ENCODE peak calls at places on chromosome 12, in eight cellular contexts. O is astrocyte of the spinal cord, V is astrocyte of the cerebellum, X is dorsolateral prefrontal cortex, S is omental fat pad, E is cardiac fibroblast, R is PC-3, B is spleen. J is an unnamed sample.

GRCh38 chr12:122172262-122172939 is 1.6 kb downstream of the IL31 start:
- DNase-seq in O (no peak), V (no peak), X (no peak), S (no peak), E (no peak), R (no peak), B (no peak), J (no peak)

GRCh38 chr12:70555081-70555480 is 82.1 kb downstream of the PTPRB start:
- DNase-seq in O (no peak), V (no peak), X (no peak), S (no peak), E (no peak), R (no peak), B (no peak), J (no peak)

GRCh38 chr12:32024884-32025599 is 65.8 kb downstream of the RESF1 start:
- DNase-seq in O (no peak), V (no peak), X (no peak), S (no peak), E (no peak), R (no peak), B (no peak), J (no peak)

GRCh38 chr12:23421556-23421955 is 527.9 kb downstream of the SOX5 start:
- DNase-seq in O (no peak), V (no peak), X (no peak), S (no peak), E (no peak), R (no peak), B (no peak), J (no peak)

GRCh38 chr12:75568387-75568786 is 57.0 kb upstream of the KRR1 start:
- DNase-seq in O (peak), V (peak), X (no peak), S (no peak), E (peak), R (no peak), B (no peak), J (no peak)

GRCh38 chr12:51676875-51677274 is 85.8 kb downstream of the SCN8A start:
- DNase-seq in O (no peak), V (no peak), X (no peak), S (no peak), E (no peak), R (no peak), B (no peak), J (no peak)

GRCh38 chr12:45981075-45981837 is 9.1 kb downstream of the SCAF11 start:
- DNase-seq in O (no peak), V (no peak), X (no peak), S (no peak), E (no peak), R (peak), B (no peak), J (no peak)

GRCh38 chr12:132286912-132287311 is 42.5 kb downstream of the GALNT9 start:
- DNase-seq in O (peak), V (no peak), X (peak), S (no peak), E (no peak), R (peak), B (peak), J (peak)

GRCh38 chr12:80189241-80189640 is 89.9 kb downstream of the OTOGL start:
- DNase-seq in O (peak), V (peak), X (no peak), S (no peak), E (peak), R (no peak), B (no peak), J (no peak)

GRCh38 chr12:94873368-94874085 is 130.0 kb downstream of the NDUFA12 start:
- DNase-seq in O (no peak), V (no peak), X (no peak), S (no peak), E (no peak), R (no peak), B (peak), J (peak)

GRCh38 chr12:20415641-20416040 is 47.3 kb downstream of the PDE3A start:
- DNase-seq in O (no peak), V (no peak), X (no peak), S (no peak), E (peak), R (no peak), B (no peak), J (no peak)

GRCh38 chr12:115129727-115130126 is 445.8 kb upstream of the TBX3 start:
- DNase-seq in O (no peak), V (no peak), X (no peak), S (no peak), E (peak), R (peak), B (no peak), J (no peak)

GRCh38 chr12:68368332-68368731 is 36.2 kb upstream of the MDM1 start:
- DNase-seq in O (no peak), V (no peak), X (no peak), S (no peak), E (peak), R (no peak), B (no peak), J (no peak)

GRCh38 chr12:81811066-81811777 is 52.1 kb upstream of the PPFIA2 start:
- DNase-seq in O (peak), V (peak), X (no peak), S (no peak), E (peak), R (no peak), B (no peak), J (peak)

GRCh38 chr12:46472893-46473633 is 100.5 kb upstream of the SLC38A2 start:
- DNase-seq in O (peak), V (no peak), X (no peak), S (no peak), E (peak), R (peak), B (no peak), J (no peak)

GRCh38 chr12:3002636-3003035 is 43.4 kb downstream of the TEAD4 start:
- DNase-seq in O (no peak), V (no peak), X (no peak), S (no peak), E (no peak), R (no peak), B (no peak), J (no peak)

GRCh38 chr12:96211989-96212388 is 17.8 kb downstream of the ELK3 start:
- DNase-seq in O (no peak), V (no peak), X (no peak), S (no peak), E (no peak), R (no peak), B (no peak), J (no peak)

GRCh38 chr12:84637926-84638325 is 274.7 kb downstream of the SLC6A15 start:
- DNase-seq in O (peak), V (peak), X (no peak), S (no peak), E (peak), R (no peak), B (no peak), J (no peak)

GRCh38 chr12:19657401-19657800 is 218.1 kb downstream of the AEBP2 start:
- DNase-seq in O (no peak), V (no peak), X (no peak), S (no peak), E (no peak), R (no peak), B (no peak), J (no peak)

GRCh38 chr12:121467638-121468403 is 67.9 kb downstream of the RNF34 start:
- DNase-seq in O (peak), V (no peak), X (no peak), S (no peak), E (peak), R (no peak), B (no peak), J (no peak)

GRCh38 chr12:106585237-106585834 is 2.5 kb downstream of the RFX4 start:
- DNase-seq in O (no peak), V (no peak), X (no peak), S (no peak), E (no peak), R (no peak), B (no peak), J (no peak)

GRCh38 chr12:117363953-117364486 is 2.6 kb upstream of the NOS1 start:
- DNase-seq in O (no peak), V (no peak), X (no peak), S (no peak), E (no peak), R (peak), B (no peak), J (no peak)

GRCh38 chr12:111085100-111085499 is 164.7 kb upstream of the MYL2 start:
- DNase-seq in O (no peak), V (no peak), X (no peak), S (no peak), E (no peak), R (no peak), B (no peak), J (no peak)

GRCh38 chr12:103495783-103496456 is at the start of gene C12orf42:
- DNase-seq in O (no peak), V (no peak), X (no peak), S (no peak), E (peak), R (peak), B (no peak), J (peak)

GRCh38 chr12:102510031-102510430 is 29.7 kb upstream of the IGF1 start:
- DNase-seq in O (no peak), V (no peak), X (no peak), S (no peak), E (no peak), R (no peak), B (no peak), J (no peak)

GRCh38 chr12:23473071-23473470 is 476.4 kb downstream of the SOX5 start:
- DNase-seq in O (no peak), V (no peak), X (no peak), S (no peak), E (no peak), R (no peak), B (no peak), J (no peak)

GRCh38 chr12:105874121-105874520 is 264.6 kb downstream of the NUAK1 start:
- DNase-seq in O (no peak), V (no peak), X (no peak), S (no peak), E (no peak), R (no peak), B (no peak), J (no peak)

DNA sequence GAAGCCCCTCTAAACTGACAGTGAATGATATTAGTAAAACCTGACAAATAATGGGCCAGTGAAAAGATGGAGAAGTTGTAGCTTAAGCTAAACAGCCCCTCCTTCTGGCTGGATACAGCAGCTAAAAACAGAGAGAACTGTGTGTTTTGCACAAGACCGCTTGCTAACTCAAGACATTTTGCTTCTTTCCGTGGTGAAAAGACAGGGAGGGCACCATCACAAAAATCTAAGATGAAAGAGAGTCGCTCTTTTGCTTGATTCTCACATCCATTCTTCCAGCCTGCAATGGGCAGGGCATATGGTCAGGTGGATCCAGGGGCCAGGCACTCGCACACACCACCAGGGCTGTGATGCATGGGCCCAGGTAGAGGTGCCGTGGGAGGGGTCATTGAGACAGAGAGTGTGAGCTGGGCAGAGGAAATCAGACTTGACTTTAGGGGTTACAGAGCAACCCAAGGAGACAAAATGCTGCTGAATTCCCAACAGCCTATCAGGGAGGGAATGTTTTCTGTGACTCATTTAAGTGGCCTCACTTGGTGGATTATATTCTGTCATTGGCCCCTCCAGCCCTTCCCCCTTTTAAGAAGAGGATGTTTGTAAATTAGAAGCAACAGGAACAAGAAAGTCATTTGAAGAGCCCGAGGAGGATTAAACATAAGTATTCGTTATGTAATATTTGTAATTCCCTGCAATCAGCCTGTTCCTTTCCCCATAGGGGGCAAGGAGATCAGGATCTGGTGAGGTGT is 12.2 kb downstream of the EMP1 start:
- DNase-seq in O (no peak), V (no peak), X (no peak), S (no peak), E (peak), R (peak), B (no peak), J (no peak)
- TF ChIP-seq CTCF in O (peak), V (peak), X (peak), S (no peak), E (peak), R (peak), B (peak), J (peak)

DNA sequence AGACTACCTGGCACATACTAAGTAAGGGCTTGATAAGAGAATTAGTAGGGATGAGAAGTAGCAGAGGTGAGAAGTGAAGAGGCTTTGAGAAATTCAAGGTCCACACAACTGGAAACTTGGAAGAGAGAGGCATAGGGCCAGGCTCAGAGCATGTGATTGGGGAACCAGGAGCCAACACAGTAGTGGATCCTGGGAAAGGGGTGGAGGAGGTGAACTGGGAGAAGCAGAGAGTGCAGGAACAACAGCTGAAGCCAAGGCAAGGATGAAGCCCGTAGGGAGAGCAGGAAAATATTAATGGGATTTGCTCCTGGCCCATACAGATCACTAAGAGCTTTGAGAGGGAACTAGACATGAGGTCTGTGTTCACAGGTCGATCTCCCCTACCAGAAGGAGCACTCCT is 1.4 kb upstream of the ITGB7 start:
- DNase-seq in O (no peak), V (no peak), X (no peak), S (no peak), E (no peak), R (no peak), B (no peak), J (no peak)
- TF ChIP-seq CTCF in O (no peak), V (no peak), X (no peak), S (no peak), E (no peak), R (no peak), B (no peak), J (no peak)

DNA sequence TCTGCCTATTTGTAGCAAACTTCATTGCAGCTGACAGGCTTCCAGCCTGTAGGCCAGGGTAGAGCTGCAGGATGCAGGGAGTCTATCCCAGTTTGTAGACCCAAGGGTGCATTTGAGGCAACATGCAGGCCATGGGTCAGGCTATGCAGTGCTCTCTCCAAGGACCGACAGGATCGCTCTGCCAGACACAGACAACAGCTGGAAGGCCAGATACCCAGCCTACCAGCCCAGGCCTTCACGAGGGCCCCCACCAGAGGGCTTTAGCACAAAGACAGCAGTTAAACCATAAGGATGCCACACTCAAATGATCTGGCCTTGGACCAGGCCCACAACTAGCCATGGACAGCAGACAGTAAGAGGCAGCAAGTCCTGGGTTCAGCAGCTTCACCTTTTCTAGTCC is 10.3 kb downstream of the KCTD10 start:
- DNase-seq in O (no peak), V (no peak), X (no peak), S (no peak), E (no peak), R (no peak), B (no peak), J (no peak)
- TF ChIP-seq CTCF in O (no peak), V (no peak), X (no peak), S (no peak), E (no peak), R (no peak), B (no peak), J (no peak)

GRCh38 chr12:7145671-7146070 is 15.5 kb downstream of the CLSTN3 start:
- DNase-seq in O (no peak), V (no peak), X (no peak), S (no peak), E (no peak), R (no peak), B (peak), J (peak)

GRCh38 chr12:7142809-7143465 is 12.8 kb downstream of the CLSTN3 start:
- DNase-seq in O (no peak), V (no peak), X (no peak), S (no peak), E (no peak), R (no peak), B (peak), J (peak)

GRCh38 chr12:7146228-7146627 is 16.1 kb downstream of the CLSTN3 start:
- DNase-seq in O (no peak), V (no peak), X (no peak), S (peak), E (no peak), R (no peak), B (no peak), J (peak)

GRCh38 chr12:7143564-7143963 is 13.4 kb downstream of the CLSTN3 start:
- DNase-seq in O (no peak), V (no peak), X (no peak), S (no peak), E (no peak), R (no peak), B (peak), J (no peak)

DNA sequence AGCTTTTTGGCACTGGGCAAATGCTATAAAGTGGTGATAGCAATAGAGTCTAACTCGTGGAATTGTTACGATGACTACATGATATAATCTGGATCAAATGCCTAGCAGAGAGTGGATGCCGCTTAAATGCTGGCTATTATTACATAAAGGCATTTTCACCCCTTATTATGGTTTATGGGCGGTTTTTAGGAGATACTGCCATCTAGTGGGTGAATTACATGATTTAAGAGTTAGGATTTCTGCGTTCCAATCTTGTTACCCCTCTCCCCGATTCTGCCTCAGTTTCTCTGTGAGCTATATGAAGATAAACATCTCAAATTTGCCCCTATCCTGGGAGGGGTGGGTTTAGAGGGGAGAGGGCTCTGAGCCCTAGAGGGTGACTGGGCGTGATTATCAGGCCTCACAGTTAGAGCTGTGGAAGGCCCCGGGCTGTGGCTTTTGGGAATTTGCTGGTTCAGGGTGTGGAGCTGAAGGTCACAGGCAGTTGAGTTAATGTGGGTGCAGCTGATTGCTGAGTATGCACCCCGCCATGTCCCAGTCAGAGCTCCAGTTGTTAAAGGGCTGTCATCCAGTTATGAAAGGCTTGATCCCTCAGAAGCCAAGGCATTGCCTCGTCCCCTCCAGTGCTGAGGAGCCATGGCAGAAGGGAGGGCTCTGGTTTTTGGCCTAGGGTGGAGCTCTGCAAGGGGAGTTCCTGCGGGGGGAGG is 14.4 kb downstream of the CLSTN3 start:
- DNase-seq in O (peak), V (no peak), X (no peak), S (no peak), E (peak), R (peak), B (peak), J (peak)
- TF ChIP-seq CTCF in O (peak), V (peak), X (peak), S (no peak), E (peak), R (peak), B (peak), J (peak)

GRCh38 chr12:123972448-123973401 is at the start of the genes CCDC92 and ZNF664:
- DNase-seq in O (peak), V (peak), X (peak), S (peak), E (peak), R (peak), B (peak), J (peak)
- TF ChIP-seq CTCF in O (peak), V (no peak), X (peak), S (no peak), E (no peak), R (no peak), B (no peak), J (peak)

GRCh38 chr12:78143717-78144116 is 313.0 kb downstream of the NAV3 start:
- DNase-seq in O (no peak), V (no peak), X (no peak), S (no peak), E (no peak), R (no peak), B (no peak), J (no peak)

GRCh38 chr12:78146365-78146772 is 315.7 kb downstream of the NAV3 start:
- DNase-seq in O (peak), V (peak), X (no peak), S (no peak), E (peak), R (peak), B (no peak), J (no peak)

GRCh38 chr12:78149459-78149858 is 318.8 kb downstream of the NAV3 start:
- DNase-seq in O (no peak), V (no peak), X (peak), S (no peak), E (peak), R (no peak), B (no peak), J (no peak)
- TF ChIP-seq CTCF in O (no peak), V (no peak), X (no peak), S (no peak), E (no peak), R (no peak), B (no peak), J (no peak)

DNA sequence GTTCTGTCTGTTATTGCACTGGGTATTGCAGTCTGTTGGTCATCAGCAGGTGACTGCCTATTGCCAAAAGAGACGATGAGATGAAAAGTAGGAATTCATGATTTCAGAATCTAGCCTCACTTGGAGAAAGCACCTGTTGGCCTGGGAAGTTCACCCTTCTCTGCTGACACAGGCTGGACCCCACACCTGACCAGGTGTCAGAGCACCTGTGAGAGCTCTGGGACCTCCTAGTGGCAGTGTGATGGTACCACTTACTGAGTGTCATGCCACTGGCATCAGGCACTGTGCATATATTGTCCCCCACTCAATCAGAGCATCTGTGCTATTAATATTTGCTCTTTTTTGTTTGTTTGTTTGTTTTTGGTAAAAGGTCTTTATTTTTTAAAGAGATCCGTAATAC is 68.0 kb downstream of the RASSF3 start:
- DNase-seq in O (no peak), V (no peak), X (no peak), S (no peak), E (no peak), R (peak), B (no peak), J (no peak)
- TF ChIP-seq CTCF in O (no peak), V (no peak), X (no peak), S (no peak), E (no peak), R (peak), B (no peak), J (peak)

GRCh38 chr12:39946361-39946948 is 159.4 kb downstream of the SLC2A13 start:
- DNase-seq in O (no peak), V (no peak), X (no peak), S (no peak), E (no peak), R (no peak), B (no peak), J (no peak)
- TF ChIP-seq CTCF in O (no peak), V (no peak), X (no peak), S (no peak), E (no peak), R (no peak), B (no peak), J (no peak)